ENCODE peak calls at places on chromosomes 3 and 15, in five cellular contexts. D is Caki2, W is A549, P is fibroblast of mammary gland, Z is RPMI8226. I is an unnamed sample.

GRCh38 chr3:32406481-32407408 is 15.1 kb downstream of the CMTM7 start:
- DNase-seq in D (no peak), W (no peak), P (no peak), Z (no peak), I (no peak)

GRCh38 chr3:167078070-167078622 is 302.0 kb downstream of the ZBBX start:
- DNase-seq in D (no peak), W (no peak), P (peak), Z (peak), I (no peak)

GRCh38 chr15:96403932-96404331 is 73.4 kb downstream of the NR2F2 start:
- DNase-seq in D (no peak), W (no peak), P (no peak), Z (no peak), I (no peak)

GRCh38 chr3:152126260-152126659 is 142.5 kb upstream of the MBNL1 start:
- DNase-seq in D (no peak), W (no peak), P (peak), Z (no peak), I (no peak)

GRCh38 chr3:53180305-53181023 is 19.5 kb downstream of the PRKCD start:
- DNase-seq in D (no peak), W (no peak), P (no peak), Z (peak), I (peak)

GRCh38 chr15:91694829-91695205 is 158.7 kb upstream of the SLCO3A1 start:
- DNase-seq in D (no peak), W (peak), P (peak), Z (no peak), I (no peak)

GRCh38 chr3:177820683-177821316 is 623.5 kb upstream of the TBL1XR1 start:
- DNase-seq in D (no peak), W (no peak), P (peak), Z (peak), I (no peak)

GRCh38 chr3:146180376-146180775 is 19.4 kb upstream of the PLOD2 start:
- DNase-seq in D (no peak), W (no peak), P (no peak), Z (no peak), I (no peak)

GRCh38 chr15:39497759-39498565 is 82.9 kb upstream of the THBS1 start:
- DNase-seq in D (no peak), W (no peak), P (peak), Z (no peak), I (no peak)

GRCh38 chr3:16338999-16339398 is 74.0 kb downstream of the OXNAD1 start:
- DNase-seq in D (peak), W (peak), P (peak), Z (no peak), I (no peak)

GRCh38 chr3:194572131-194572789 is 61.0 kb downstream of the TMEM44 start:
- DNase-seq in D (no peak), W (peak), P (peak), Z (no peak), I (no peak)

GRCh38 chr3:139677341-139678155 is at the start of gene NMNAT3:
- DNase-seq in D (peak), W (peak), P (peak), Z (peak), I (peak)

GRCh38 chr15:77027697-77028450 is 32.9 kb downstream of the PSTPIP1 start:
- DNase-seq in D (no peak), W (no peak), P (no peak), Z (no peak), I (no peak)

GRCh38 chr3:151135548-151136337 is 50.3 kb downstream of the MED12L start:
- DNase-seq in D (no peak), W (no peak), P (no peak), Z (peak), I (no peak)

GRCh38 chr15:56821721-56822425 is 88.6 kb upstream of the ZNF280D start:
- DNase-seq in D (peak), W (peak), P (peak), Z (peak), I (peak)

GRCh38 chr15:74630284-74631086 is 14.8 kb downstream of the CLK3 start:
- DNase-seq in D (no peak), W (no peak), P (no peak), Z (no peak), I (no peak)

GRCh38 chr3:27253831-27254230 is 115.4 kb downstream of the NEK10 start:
- DNase-seq in D (peak), W (peak), P (peak), Z (peak), I (peak)

GRCh38 chr15:80343610-80344009 is 60.6 kb upstream of the ARNT2 start:
- DNase-seq in D (no peak), W (no peak), P (no peak), Z (no peak), I (no peak)

GRCh38 chr15:86608461-86608860 is 528.8 kb downstream of the AGBL1 start:
- DNase-seq in D (no peak), W (no peak), P (no peak), Z (no peak), I (no peak)

GRCh38 chr15:70096215-70096974 is 1.3 kb downstream of the TLE3 start:
- DNase-seq in D (peak), W (peak), P (peak), Z (peak), I (no peak)

GRCh38 chr15:91886878-91887277 is 33.4 kb downstream of the SLCO3A1 start:
- DNase-seq in D (no peak), W (no peak), P (no peak), Z (no peak), I (no peak)

GRCh38 chr3:56025316-56025715 is 443.0 kb downstream of the ERC2 start:
- DNase-seq in D (no peak), W (no peak), P (no peak), Z (no peak), I (no peak)

GRCh38 chr15:56038015-56038414 is 44.6 kb upstream of the NEDD4 start:
- DNase-seq in D (no peak), W (no peak), P (peak), Z (no peak), I (no peak)

GRCh38 chr15:51229907-51230328 is 108.5 kb downstream of the CYP19A1 start:
- DNase-seq in D (no peak), W (peak), P (peak), Z (peak), I (no peak)

GRCh38 chr3:145326666-145327065 is 834.3 kb downstream of the PLOD2 start:
- DNase-seq in D (no peak), W (no peak), P (no peak), Z (no peak), I (no peak)

GRCh38 chr3:120506076-120506827 is 55.5 kb upstream of the FSTL1 start:
- DNase-seq in D (no peak), W (no peak), P (peak), Z (no peak), I (no peak)

GRCh38 chr15:93265046-93265658 is 176.1 kb upstream of the RGMA start:
- DNase-seq in D (no peak), W (no peak), P (peak), Z (no peak), I (no peak)

GRCh38 chr3:65955792-65956477 is 82.8 kb downstream of the MAGI1 start:
- DNase-seq in D (peak), W (peak), P (peak), Z (no peak), I (no peak)

GRCh38 chr3:71163216-71163918 is 420.2 kb downstream of the FOXP1 start:
- DNase-seq in D (no peak), W (no peak), P (no peak), Z (no peak), I (no peak)

GRCh38 chr15:73901126-73901810 is 25.0 kb upstream of the LOXL1 start:
- DNase-seq in D (no peak), W (no peak), P (no peak), Z (no peak), I (no peak)

GRCh38 chr3:136042608-136043221 is 77.2 kb downstream of the PPP2R3A start:
- DNase-seq in D (peak), W (peak), P (peak), Z (peak), I (peak)

GRCh38 chr3:111538111-111538510 is 3.9 kb upstream of the CD96 start:
- DNase-seq in D (no peak), W (no peak), P (no peak), Z (no peak), I (no peak)

GRCh38 chr3:128493221-128494151 is 485 bp upstream of the GATA2 start:
- DNase-seq in D (no peak), W (no peak), P (no peak), Z (no peak), I (no peak)

GRCh38 chr15:36688310-36689102 is 109.1 kb downstream of the CDIN1 start:
- DNase-seq in D (no peak), W (no peak), P (peak), Z (no peak), I (no peak)

GRCh38 chr3:122077293-122078234 is 22.4 kb downstream of the CD86 start:
- DNase-seq in D (no peak), W (no peak), P (no peak), Z (peak), I (no peak)

GRCh38 chr3:136728434-136728833 is 23.7 kb downstream of the STAG1 start:
- DNase-seq in D (no peak), W (no peak), P (peak), Z (no peak), I (no peak)

I was measured in GM19239.